ENCODE peak calls at places on chromosomes 1 and 21, in seven cellular contexts. One of them, this sample, is unnamed.

GRCh38 chr1:47436979-47437517 is 796 bp upstream of the FOXD2 start:
- DNase-seq in HCT116: no peak
- DNase-seq in ovary: no peak
- DNase-seq in uterus: no peak
- DNase-seq in fibroblast of lung: no peak
- DNase-seq in IMR-90: peak; percentile 29
- DNase-seq in suprapubic skin: no peak
- DNase-seq in this sample: no peak

GRCh38 chr1:241639653-241640148 is 468 bp downstream of the CHML start:
- DNase-seq in HCT116: no peak
- DNase-seq in uterus: peak; percentile 26
- DNase-seq in fibroblast of lung: peak; percentile 41
- DNase-seq in ovary: peak; percentile 26
- DNase-seq in IMR-90: no peak
- DNase-seq in suprapubic skin: peak; percentile 70
- DNase-seq in this sample: no peak

GRCh38 chr1:12453400-12454343 is 164.3 kb downstream of the DHRS3 start:
- DNase-seq in fibroblast of lung: no peak
- DNase-seq in suprapubic skin: no peak
- DNase-seq in HCT116: no peak
- DNase-seq in ovary: no peak
- DNase-seq in IMR-90: no peak
- DNase-seq in uterus: no peak
- DNase-seq in this sample: no peak

GRCh38 chr1:52281518-52281917 is 84.5 kb downstream of the CC2D1B start:
- DNase-seq in suprapubic skin: no peak
- DNase-seq in ovary: no peak
- DNase-seq in IMR-90: peak; percentile 82
- DNase-seq in fibroblast of lung: peak; percentile 75
- DNase-seq in HCT116: no peak
- DNase-seq in uterus: no peak
- DNase-seq in this sample: no peak

GRCh38 chr1:173409613-173410012 is 67.5 kb upstream of the PRDX6 start:
- DNase-seq in HCT116: no peak
- DNase-seq in suprapubic skin: no peak
- DNase-seq in ovary: peak; percentile 39
- DNase-seq in IMR-90: peak; percentile 76
- DNase-seq in fibroblast of lung: peak; percentile 96
- DNase-seq in uterus: no peak
- DNase-seq in this sample: no peak

GRCh38 chr1:197307551-197307950 is 39.5 kb downstream of the CRB1 start:
- DNase-seq in ovary: no peak
- DNase-seq in fibroblast of lung: no peak
- DNase-seq in suprapubic skin: no peak
- DNase-seq in HCT116: no peak
- DNase-seq in uterus: no peak
- DNase-seq in IMR-90: no peak
- DNase-seq in this sample: no peak

GRCh38 chr1:924619-925323 is 1.0 kb downstream of the SAMD11 start:
- DNase-seq in HCT116: no peak
- DNase-seq in fibroblast of lung: peak; percentile 64
- DNase-seq in IMR-90: peak; percentile 36
- DNase-seq in suprapubic skin: no peak
- DNase-seq in uterus: no peak
- DNase-seq in ovary: no peak
- DNase-seq in this sample: no peak

GRCh38 chr1:176029155-176029554 is 177.9 kb downstream of the COP1 start:
- DNase-seq in ovary: no peak
- DNase-seq in uterus: no peak
- DNase-seq in suprapubic skin: no peak
- DNase-seq in IMR-90: no peak
- DNase-seq in fibroblast of lung: no peak
- DNase-seq in HCT116: no peak
- DNase-seq in this sample: no peak

GRCh38 chr1:221336141-221336540 is 405.7 kb downstream of the DUSP10 start:
- DNase-seq in IMR-90: peak; percentile 61
- DNase-seq in suprapubic skin: no peak
- DNase-seq in uterus: no peak
- DNase-seq in fibroblast of lung: peak; percentile 44
- DNase-seq in HCT116: no peak
- DNase-seq in ovary: no peak
- DNase-seq in this sample: no peak

GRCh38 chr1:8155528-8156186 is 129.5 kb upstream of the ERRFI1 start:
- DNase-seq in ovary: no peak
- DNase-seq in HCT116: no peak
- DNase-seq in suprapubic skin: no peak
- DNase-seq in uterus: no peak
- DNase-seq in fibroblast of lung: peak; percentile 80
- DNase-seq in IMR-90: peak; percentile 31
- DNase-seq in this sample: no peak

GRCh38 chr1:234691567-234691966 is 81.6 kb upstream of the IRF2BP2 start:
- DNase-seq in uterus: no peak
- DNase-seq in HCT116: peak; percentile 18
- DNase-seq in suprapubic skin: no peak
- DNase-seq in fibroblast of lung: no peak
- DNase-seq in ovary: no peak
- DNase-seq in IMR-90: peak; percentile 50
- DNase-seq in this sample: no peak

GRCh38 chr21:38626311-38626710 is 128.0 kb upstream of the ERG start:
- DNase-seq in uterus: no peak
- DNase-seq in suprapubic skin: no peak
- DNase-seq in ovary: no peak
- DNase-seq in fibroblast of lung: no peak
- DNase-seq in IMR-90: no peak
- DNase-seq in HCT116: no peak
- DNase-seq in this sample: no peak

GRCh38 chr1:22347854-22348760 is 103.5 kb upstream of the ZBTB40 start:
- DNase-seq in fibroblast of lung: no peak
- DNase-seq in uterus: no peak
- DNase-seq in ovary: no peak
- DNase-seq in suprapubic skin: no peak
- DNase-seq in HCT116: no peak
- DNase-seq in IMR-90: no peak
- DNase-seq in this sample: no peak

GRCh38 chr1:19374402-19374801 is 62.3 kb downstream of the SLC66A1 start:
- DNase-seq in IMR-90: no peak
- DNase-seq in uterus: no peak
- DNase-seq in HCT116: no peak
- DNase-seq in fibroblast of lung: no peak
- DNase-seq in ovary: no peak
- DNase-seq in suprapubic skin: no peak
- DNase-seq in this sample: no peak

GRCh38 chr1:40627987-40628902 is 37.2 kb downstream of the RIMS3 start:
- DNase-seq in uterus: no peak
- DNase-seq in IMR-90: no peak
- DNase-seq in ovary: no peak
- DNase-seq in HCT116: no peak
- DNase-seq in suprapubic skin: peak; percentile 35
- DNase-seq in fibroblast of lung: no peak
- DNase-seq in this sample: no peak

GRCh38 chr1:212607206-212607923 is 1.2 kb upstream of the ATF3 start:
- DNase-seq in uterus: peak; percentile 52
- DNase-seq in ovary: peak; percentile 25
- DNase-seq in IMR-90: no peak
- DNase-seq in suprapubic skin: peak; percentile 86
- DNase-seq in fibroblast of lung: no peak
- DNase-seq in HCT116: no peak
- DNase-seq in this sample: no peak

GRCh38 chr1:206569548-206569947 is 42.7 kb downstream of the EIF2D start:
- DNase-seq in HCT116: no peak
- DNase-seq in IMR-90: no peak
- DNase-seq in suprapubic skin: no peak
- DNase-seq in ovary: no peak
- DNase-seq in uterus: no peak
- DNase-seq in fibroblast of lung: no peak
- DNase-seq in this sample: no peak

GRCh38 chr1:97017895-97018294 is 296.3 kb downstream of the PTBP2 start:
- DNase-seq in fibroblast of lung: no peak
- DNase-seq in ovary: no peak
- DNase-seq in uterus: no peak
- DNase-seq in HCT116: no peak
- DNase-seq in suprapubic skin: no peak
- DNase-seq in IMR-90: no peak
- DNase-seq in this sample: no peak

GRCh38 chr1:206779565-206780091 is 7.3 kb upstream of the IL10 start:
- DNase-seq in IMR-90: no peak
- DNase-seq in ovary: no peak
- DNase-seq in HCT116: no peak
- DNase-seq in fibroblast of lung: no peak
- DNase-seq in suprapubic skin: no peak
- DNase-seq in uterus: no peak
- DNase-seq in this sample: no peak

GRCh38 chr1:55893155-55893554 is 678.0 kb upstream of the USP24 start:
- DNase-seq in uterus: no peak
- DNase-seq in ovary: no peak
- DNase-seq in suprapubic skin: no peak
- DNase-seq in HCT116: peak; percentile 53
- DNase-seq in IMR-90: peak; percentile 61
- DNase-seq in fibroblast of lung: peak; percentile 68
- DNase-seq in this sample: peak; percentile 25

GRCh38 chr1:168257397-168257796 is 23.3 kb upstream of the TBX19 start:
- DNase-seq in suprapubic skin: no peak
- DNase-seq in IMR-90: no peak
- DNase-seq in HCT116: no peak
- DNase-seq in ovary: no peak
- DNase-seq in fibroblast of lung: no peak
- DNase-seq in uterus: no peak
- DNase-seq in this sample: no peak

GRCh38 chr1:228911225-228911624 is 175.9 kb downstream of the RHOU start:
- DNase-seq in HCT116: no peak
- DNase-seq in IMR-90: no peak
- DNase-seq in uterus: no peak
- DNase-seq in ovary: no peak
- DNase-seq in suprapubic skin: no peak
- DNase-seq in fibroblast of lung: no peak
- DNase-seq in this sample: no peak

GRCh38 chr21:15837603-15838002 is 107.8 kb downstream of the USP25 start:
- DNase-seq in IMR-90: peak; percentile 67
- DNase-seq in HCT116: no peak
- DNase-seq in uterus: peak; percentile 25
- DNase-seq in suprapubic skin: no peak
- DNase-seq in fibroblast of lung: peak; percentile 28
- DNase-seq in ovary: no peak
- DNase-seq in this sample: no peak

DNA sequence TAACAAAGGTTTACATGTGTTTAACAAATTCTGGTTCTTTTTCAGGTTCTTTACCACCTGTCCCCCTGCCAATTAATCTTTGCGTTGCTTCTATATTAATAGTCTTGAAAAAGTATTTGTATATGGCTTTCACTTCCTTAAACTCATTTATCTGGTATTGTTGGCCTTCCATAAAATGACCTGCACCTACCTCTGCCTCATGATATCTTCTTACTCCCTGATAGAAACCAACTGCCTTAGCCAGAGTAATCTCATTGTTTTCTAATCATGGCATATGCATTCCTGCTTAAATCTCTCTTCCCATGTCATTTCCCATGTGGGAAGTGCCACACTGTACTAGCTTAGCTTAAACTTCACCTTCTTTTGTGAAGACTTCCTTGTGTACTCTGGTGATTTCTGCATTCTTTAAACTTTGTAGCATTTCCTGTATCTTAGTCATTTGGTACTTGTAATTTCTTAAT is 8.7 kb downstream of the SMG7 start:
- DNase-seq in IMR-90: peak; percentile 19
- DNase-seq in fibroblast of lung: peak; percentile 13
- DNase-seq in ovary: no peak
- DNase-seq in suprapubic skin: no peak
- DNase-seq in uterus: no peak
- DNase-seq in HCT116: no peak
- DNase-seq in this sample: no peak
- H3K4me3 ChIP-seq in IMR-90: no peak overlapping the region
- H3K4me3 ChIP-seq in fibroblast of lung: no peak overlapping the region
- H3K4me3 ChIP-seq in ovary: no peak overlapping the region
- H3K4me3 ChIP-seq in suprapubic skin: no peak overlapping the region
- H3K4me3 ChIP-seq in uterus: no peak overlapping the region
- H3K4me3 ChIP-seq in HCT116: no peak overlapping the region
- H3K4me3 ChIP-seq in this sample: no peak overlapping the region

DNA sequence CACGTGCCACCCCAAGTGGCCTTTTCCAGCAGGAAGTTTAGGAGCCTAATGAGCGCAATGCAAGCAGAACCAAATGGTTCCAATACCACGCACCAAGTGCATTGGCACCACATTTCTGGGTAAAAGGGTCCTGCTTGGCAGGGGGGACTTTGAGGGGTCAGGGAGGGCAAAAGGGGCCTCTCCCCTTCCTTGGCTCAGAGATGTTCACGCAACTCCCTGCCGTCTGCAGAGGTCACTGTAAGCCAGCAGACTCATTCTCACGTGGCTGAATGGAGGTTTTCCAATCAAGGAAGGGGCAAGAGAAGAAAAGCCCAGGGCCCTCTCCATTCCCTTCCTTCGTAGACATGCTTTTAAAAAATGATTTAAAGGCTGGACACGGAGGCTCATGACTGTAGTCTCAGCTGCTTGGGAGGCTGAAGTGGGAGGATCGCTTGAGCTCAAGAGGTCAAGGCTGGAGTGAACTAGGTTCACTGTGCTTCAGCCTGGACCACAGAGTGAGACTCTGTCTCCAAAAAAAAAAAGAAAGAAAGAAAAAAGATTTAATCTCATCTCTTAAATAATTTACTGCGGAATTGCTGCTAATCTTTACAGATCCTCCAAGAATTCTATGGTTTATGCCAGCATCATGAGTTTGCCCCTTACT is 80.3 kb downstream of the RUNX3 start:
- DNase-seq in uterus: no peak
- DNase-seq in ovary: no peak
- DNase-seq in fibroblast of lung: no peak
- DNase-seq in IMR-90: peak; percentile 34
- DNase-seq in suprapubic skin: no peak
- DNase-seq in HCT116: no peak
- DNase-seq in this sample: no peak
- TF ChIP-seq CTCF in uterus: no peak
- TF ChIP-seq CTCF in ovary: no peak
- TF ChIP-seq CTCF in fibroblast of lung: peak; percentile 21
- TF ChIP-seq CTCF in IMR-90: peak; percentile 27
- TF ChIP-seq CTCF in suprapubic skin: no peak
- TF ChIP-seq CTCF in HCT116: peak; percentile 29
- TF ChIP-seq CTCF in this sample: peak; percentile 32

GRCh38 chr21:42436914-42437313 is 33.2 kb downstream of the UBASH3A start:
- DNase-seq in HCT116: no peak
- DNase-seq in uterus: no peak
- DNase-seq in fibroblast of lung: no peak
- DNase-seq in ovary: no peak
- DNase-seq in IMR-90: no peak
- DNase-seq in suprapubic skin: peak; percentile 2
- DNase-seq in this sample: no peak
- H3K27me3 ChIP-seq in HCT116: peaks cover 13% of the 10 kb centered on the region
- H3K27me3 ChIP-seq in uterus: no peaks in the 10 kb centered on the region
- H3K27me3 ChIP-seq in fibroblast of lung: no peaks in the 10 kb centered on the region
- H3K27me3 ChIP-seq in ovary: no peaks in the 10 kb centered on the region
- H3K27me3 ChIP-seq in IMR-90: no peaks in the 10 kb centered on the region
- H3K27me3 ChIP-seq in suprapubic skin: peaks cover 16% of the 10 kb centered on the region
- H3K27me3 ChIP-seq in this sample: no peaks in the 10 kb centered on the region

DNA sequence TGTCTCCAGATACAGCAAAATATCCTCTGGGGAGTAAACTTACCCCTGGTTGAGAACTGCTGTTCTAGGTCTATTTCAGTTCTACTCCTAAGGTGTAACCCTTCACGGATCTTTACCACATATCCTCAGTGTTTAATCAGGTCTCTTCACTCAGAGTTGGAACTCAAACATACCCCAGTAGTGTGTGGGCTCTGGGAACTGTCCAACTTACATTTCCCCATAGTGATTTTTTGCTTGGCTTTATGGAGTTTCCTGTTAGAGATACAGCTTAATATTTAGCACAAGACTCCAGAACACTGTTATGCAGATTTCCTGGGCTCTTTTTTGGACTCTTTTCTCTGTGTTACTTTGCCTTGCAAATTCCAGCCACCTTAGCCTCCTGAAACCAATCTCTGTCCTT is 26.7 kb upstream of the LIN9 start:
- DNase-seq in HCT116: no peak
- DNase-seq in fibroblast of lung: no peak
- DNase-seq in uterus: no peak
- DNase-seq in suprapubic skin: no peak
- DNase-seq in IMR-90: no peak
- DNase-seq in ovary: no peak
- DNase-seq in this sample: no peak
- H3K4me3 ChIP-seq in HCT116: no peak overlapping the region
- H3K4me3 ChIP-seq in fibroblast of lung: no peak overlapping the region
- H3K4me3 ChIP-seq in uterus: no peak overlapping the region
- H3K4me3 ChIP-seq in suprapubic skin: no peak overlapping the region
- H3K4me3 ChIP-seq in IMR-90: no peak overlapping the region
- H3K4me3 ChIP-seq in ovary: no peak overlapping the region
- H3K4me3 ChIP-seq in this sample: no peak overlapping the region